ENCODE peak calls at places on chromosomes 11 and 22, in four cellular contexts. R is tibial nerve, K is lower leg skin, X is body of pancreas. P is an unnamed sample.

GRCh38 chr11:130159657-130160459 is at the start of gene ST14:
- DNase-seq in X (peak), K (peak), R (no peak), P (peak)

GRCh38 chr11:2929511-2929879 is 275 bp upstream of the PHLDA2 start:
- DNase-seq in K (no peak), R (no peak), X (peak), P (peak)

GRCh38 chr11:16685914-16686313 is 52.5 kb upstream of the C11orf58 start:
- DNase-seq in X (no peak), K (no peak), R (no peak), P (no peak)

GRCh38 chr11:18567081-18567480 is 21.5 kb downstream of the UEVLD start:
- DNase-seq in R (no peak), K (no peak), X (no peak), P (no peak)

GRCh38 chr11:20097319-20098221 is 62.7 kb downstream of the DBX1 start:
- DNase-seq in R (no peak), X (no peak), K (no peak), P (no peak)

GRCh38 chr22:39932918-39933649 is 27.1 kb upstream of the TMA7B start:
- DNase-seq in X (peak), K (no peak), R (no peak), P (peak)

GRCh38 chr11:94525933-94526332 is 13.7 kb downstream of the C11orf97 start:
- DNase-seq in R (peak), K (peak), X (peak), P (no peak)

GRCh38 chr11:19110290-19110689 is 6.7 kb upstream of the ZDHHC13 start:
- DNase-seq in R (no peak), K (no peak), X (peak), P (no peak)

GRCh38 chr22:47775686-47776085 is 1013.2 kb downstream of the TBC1D22A start:
- DNase-seq in K (no peak), R (no peak), X (no peak), P (no peak)

GRCh38 chr11:17535488-17535887 is 8.7 kb downstream of the USH1C start:
- DNase-seq in R (no peak), K (no peak), X (no peak), P (no peak)

GRCh38 chr11:66001941-66002647 is at the start of the genes BANF1 and EIF1AD:
- DNase-seq in K (peak), R (peak), X (peak), P (peak)

GRCh38 chr11:36069576-36070214 is 125.8 kb downstream of the LDLRAD3 start:
- DNase-seq in X (no peak), R (no peak), K (peak), P (no peak)

GRCh38 chr11:119493712-119494111 is 70.7 kb upstream of the THY1 start:
- DNase-seq in R (no peak), X (peak), K (no peak), P (no peak)

GRCh38 chr11:34214961-34215805 is 109.8 kb downstream of the NAT10 start:
- DNase-seq in R (no peak), K (no peak), X (no peak), P (no peak)

GRCh38 chr22:48760481-48761238 is 1067.0 kb downstream of the BRD1 start:
- DNase-seq in K (peak), R (peak), X (no peak), P (peak)

GRCh38 chr11:92302766-92303165 is 78.1 kb downstream of the FAT3 start:
- DNase-seq in X (no peak), K (no peak), R (no peak), P (no peak)

GRCh38 chr11:66467034-66467659 is 442 bp downstream of the PELI3 start:
- DNase-seq in R (no peak), K (no peak), X (peak), P (peak)

GRCh38 chr11:47099213-47099917 is 77.3 kb downstream of the ARFGAP2 start:
- DNase-seq in R (no peak), X (no peak), K (no peak), P (no peak)

GRCh38 chr22:29626497-29627195 is 23.2 kb downstream of the NF2 start:
- DNase-seq in R (no peak), K (no peak), X (no peak), P (no peak)

GRCh38 chr11:62574363-62575057 is 819 bp upstream of the EEF1G start:
- DNase-seq in R (no peak), X (peak), K (no peak), P (peak)

GRCh38 chr11:62573592-62574362 is at the start of gene EEF1G:
- DNase-seq in X (peak), K (peak), R (peak), P (peak)

GRCh38 chr11:62573006-62573591 is 592 bp downstream of the EEF1G start:
- DNase-seq in K (no peak), R (no peak), X (no peak), P (no peak)

GRCh38 chr11:62575156-62575555 is 1.5 kb upstream of the EEF1G start:
- DNase-seq in K (no peak), R (no peak), X (peak), P (peak)

DNA sequence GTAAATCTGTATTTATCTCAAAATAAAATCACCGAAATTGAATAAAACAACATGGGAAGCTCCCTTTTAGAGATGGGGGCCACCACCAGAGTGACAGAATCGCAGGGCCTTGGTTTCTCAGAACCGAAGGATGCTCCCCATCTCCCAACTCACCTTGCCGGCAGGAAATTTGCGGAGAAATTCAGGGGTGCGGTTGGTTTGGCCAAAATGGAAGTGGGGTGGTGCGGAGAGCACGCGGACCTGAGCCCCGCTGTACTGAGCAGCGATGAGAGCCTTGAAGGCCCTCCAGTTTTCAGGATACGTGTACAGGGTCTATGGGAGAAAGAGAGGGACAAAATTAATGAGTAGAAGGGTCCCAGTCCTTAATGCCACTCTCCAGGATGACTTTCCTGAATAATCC is 1.3 kb downstream of the EEF1G start:
- DNase-seq in K (no peak), R (no peak), X (no peak), P (no peak)
- H3K4me3 ChIP-seq in K (no peak), R (peak), X (no peak), P (peak)

DNA sequence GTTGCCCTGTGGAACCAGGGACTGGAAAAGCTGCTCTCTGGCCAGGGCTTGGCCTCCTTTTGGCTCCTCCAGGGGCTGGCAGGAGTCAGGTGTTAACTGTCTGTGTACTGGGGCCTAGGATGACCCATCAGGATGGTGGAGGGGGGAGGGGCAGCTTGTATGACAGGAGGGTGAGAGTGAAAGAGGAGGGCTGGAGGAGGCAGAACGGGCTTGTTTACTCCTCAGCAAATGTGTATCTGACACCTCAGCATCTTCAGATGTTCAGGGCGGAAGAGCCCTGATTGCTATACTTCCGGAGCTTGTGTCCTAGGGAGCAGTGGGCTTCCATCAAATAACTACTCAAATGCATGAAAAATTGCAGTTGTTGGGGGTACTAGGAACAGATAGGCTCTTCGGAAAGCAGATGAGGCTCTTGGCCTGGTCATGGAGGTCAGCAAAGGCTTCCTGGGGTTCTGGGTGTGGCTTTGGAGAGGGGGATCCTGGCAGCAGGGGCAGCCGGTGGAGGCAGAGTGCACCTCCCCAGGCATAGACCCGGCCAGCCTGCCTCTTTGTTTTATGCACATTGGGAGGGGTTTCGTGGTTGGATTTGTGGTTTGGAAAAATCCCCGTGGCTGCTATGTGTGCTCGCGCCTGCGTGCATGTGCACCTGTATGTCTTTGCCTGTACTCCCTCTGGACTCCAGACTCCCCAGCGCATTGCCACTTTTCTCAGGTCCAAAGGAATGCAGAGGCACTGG is 31.2 kb downstream of the CD82 start:
- DNase-seq in R (no peak), K (no peak), X (no peak), P (no peak)
- TF ChIP-seq POLR2A in R (no peak), K (no peak), X (no peak), P (no peak)

DNA sequence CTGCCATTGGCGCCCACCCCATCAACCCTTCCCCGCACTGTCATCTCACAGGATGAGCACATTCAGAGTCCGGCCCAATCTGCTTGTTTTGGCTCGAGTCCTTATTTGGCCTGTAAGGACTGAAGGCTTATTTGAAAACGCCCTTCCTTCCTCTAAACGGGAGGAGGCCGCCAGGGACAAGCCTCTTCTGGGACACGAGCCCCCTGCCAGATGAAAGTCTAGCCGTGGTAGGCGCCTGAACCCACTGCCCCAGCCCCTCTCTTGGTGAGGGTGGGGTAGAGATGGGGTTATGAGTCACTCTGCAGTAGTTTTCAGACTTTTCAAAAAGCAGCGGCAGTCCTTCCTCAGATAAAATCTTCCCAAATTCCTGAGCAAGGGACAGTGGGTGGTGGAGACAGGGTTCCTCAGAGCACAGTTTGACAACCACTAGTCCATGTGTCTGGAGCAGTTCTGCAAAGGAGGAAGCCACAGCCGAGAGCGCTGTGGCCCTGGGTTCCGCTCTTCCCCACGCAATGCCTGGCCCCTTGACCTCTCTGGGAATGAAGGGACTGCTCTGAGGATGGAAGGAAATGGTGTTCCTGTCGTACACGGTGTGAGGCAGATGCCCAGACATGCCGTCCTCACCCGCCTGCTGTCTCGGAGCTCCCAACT is 57.0 kb downstream of the MYH9 start:
- DNase-seq in X (no peak), R (no peak), K (no peak), P (no peak)
- H3K4me3 ChIP-seq in X (no peak), R (no peak), K (no peak), P (no peak)

GRCh38 chr11:67630943-67631331 is 1.2 kb upstream of the NUDT8 start:
- DNase-seq in K (no peak), X (no peak), R (no peak), P (peak)
- TF ChIP-seq POLR2A in K (no peak), X (no peak), R (no peak), P (no peak)

GRCh38 chr11:69841170-69841858 is 22.1 kb upstream of the FGF3 start:
- DNase-seq in K (no peak), X (no peak), R (no peak), P (no peak)
- H3K4me3 ChIP-seq in K (no peak), X (no peak), R (no peak), P (no peak)

P was measured in Peyer's patch.